ENCODE peak calls at places on chromosome 1, in ten cellular contexts. N is colonic mucosa; J is EL; C is stimulated activated naive CD8-positive, alpha-beta T cell treated with anti-CD3 and anti-CD28 coated beads, Interleukin-15, amount 100 ng/mL, for 72 hours; R is ovary; V is HCT116; L is MV-4-11; F is RPMI7951; P is fibroblast of the aortic adventitia; T is NCI-H460. A is an unnamed sample.

GRCh38 chr1:46991083-46991923 is 32.2 kb upstream of the CYP4X1 start:
- DNase-seq in N (no peak), F (peak), T (no peak), L (no peak), V (peak), C (no peak), R (no peak), J (no peak), P (no peak), A (no peak)

GRCh38 chr1:221824909-221825308 is 83.0 kb upstream of the DUSP10 start:
- DNase-seq in F (no peak), R (no peak), C (no peak), P (no peak), L (no peak), J (no peak), V (no peak), N (no peak), T (no peak), A (no peak)

GRCh38 chr1:161351482-161351881 is 16.2 kb downstream of the CFAP126 start:
- DNase-seq in L (peak), R (no peak), F (no peak), C (no peak), N (no peak), J (no peak), T (no peak), P (no peak), V (no peak), A (no peak)

GRCh38 chr1:61910035-61910434 is 167.8 kb downstream of the PATJ start:
- DNase-seq in C (no peak), L (no peak), P (no peak), R (no peak), T (no peak), F (no peak), N (no peak), V (no peak), J (no peak), A (no peak)

GRCh38 chr1:172955161-172955821 is 95.5 kb downstream of the TNFSF18 start:
- DNase-seq in C (no peak), J (peak), F (peak), P (no peak), R (no peak), L (no peak), V (no peak), T (no peak), N (no peak), A (no peak)

GRCh38 chr1:61338899-61339298 is 256.5 kb downstream of the NFIA start:
- DNase-seq in F (no peak), J (no peak), N (no peak), C (no peak), P (no peak), R (no peak), T (no peak), L (no peak), V (no peak), A (no peak)

GRCh38 chr1:235945775-235946565 is 79.3 kb upstream of the LYST start:
- DNase-seq in P (no peak), L (peak), T (no peak), R (no peak), F (no peak), N (peak), V (no peak), C (no peak), J (no peak), A (no peak)

GRCh38 chr1:19622204-19622603 is 21.9 kb upstream of the NBL1 start:
- DNase-seq in R (no peak), T (no peak), F (no peak), L (no peak), J (peak), V (no peak), P (peak), C (no peak), N (no peak), A (no peak)

GRCh38 chr1:204188959-204189639 is 7.2 kb downstream of the KISS1 start:
- DNase-seq in C (peak), T (no peak), F (no peak), R (no peak), P (no peak), N (no peak), V (no peak), L (no peak), J (no peak), A (no peak)

GRCh38 chr1:1939296-1940122 is 20.4 kb upstream of the TMEM52 start:
- DNase-seq in P (no peak), T (no peak), F (no peak), L (no peak), J (no peak), N (no peak), C (no peak), R (no peak), V (no peak), A (no peak)

GRCh38 chr1:147723691-147724323 is 36.6 kb downstream of the GJA5 start:
- DNase-seq in J (peak), P (peak), R (no peak), V (peak), T (peak), N (peak), L (no peak), C (no peak), F (peak), A (peak)

GRCh38 chr1:11059166-11059989 is 440 bp downstream of the SRM start:
- DNase-seq in F (no peak), T (no peak), R (no peak), P (no peak), J (no peak), C (peak), V (no peak), L (no peak), N (no peak), A (peak)

GRCh38 chr1:242523968-242524570 is 428 bp downstream of the PLD5 start:
- DNase-seq in V (no peak), L (no peak), N (no peak), R (peak), F (no peak), T (peak), J (peak), P (no peak), C (peak), A (peak)

GRCh38 chr1:11999236-11999635 is 19.0 kb downstream of the MFN2 start:
- DNase-seq in L (no peak), F (no peak), C (no peak), T (no peak), N (no peak), P (no peak), V (no peak), R (no peak), J (no peak), A (no peak)